ENCODE peak calls at places on chromosomes 1 and 21, in nine cellular contexts. N, C, J, G, O, Q, R, K and Z are unnamed samples.
A peak's percentile ranks its signal among the peaks of the same experiment; 100 is the strongest.

GRCh38 chr1:44811714-44812151 is 3.4 kb downstream of the BTBD19 start:
- DNase-seq in N (no peak), C (peak; percentile 20), J (peak; percentile 92), G (peak; percentile 30), O (peak; percentile 97), Q (peak; percentile 89), R (no peak), K (no peak), Z (no peak)

GRCh38 chr1:32759997-32760623 is 57.0 kb downstream of the YARS1 start:
- DNase-seq in N (no peak), C (peak; percentile 99), J (no peak), G (no peak), O (peak; percentile 62), Q (peak; percentile 95), R (no peak), K (no peak), Z (no peak)

GRCh38 chr1:154975409-154976205 is 1.1 kb downstream of the CKS1B start:
- DNase-seq in N (peak; percentile 58), C (no peak), J (peak; percentile 55), G (peak; percentile 63), O (peak; percentile 72), Q (peak; percentile 94), R (no peak), K (no peak), Z (peak; percentile 53)

GRCh38 chr21:31182231-31183129 is 144.2 kb upstream of the KRTAP19-8 start:
- DNase-seq in N (no peak), C (no peak), J (no peak), G (no peak), O (no peak), Q (no peak), R (peak; percentile 42), K (no peak), Z (no peak)

GRCh38 chr1:44808938-44809917 is 905 bp downstream of the BTBD19 start:
- DNase-seq in N (no peak), C (no peak), J (peak; percentile 85), G (peak; percentile 72), O (peak; percentile 94), Q (peak; percentile 91), R (peak; percentile 77), K (peak; percentile 50), Z (peak; percentile 62)

GRCh38 chr1:9374748-9375345 is 82.2 kb downstream of the SPSB1 start:
- DNase-seq in N (no peak), C (no peak), J (peak; percentile 20), G (no peak), O (no peak), Q (no peak), R (no peak), K (no peak), Z (no peak)

GRCh38 chr1:175895966-175896365 is 152.6 kb upstream of the TNR start:
- DNase-seq in N (no peak), C (no peak), J (no peak), G (no peak), O (no peak), Q (no peak), R (no peak), K (no peak), Z (no peak)

GRCh38 chr1:200275415-200275814 is 134.4 kb downstream of the ZNF281 start:
- DNase-seq in N (no peak), C (no peak), J (no peak), G (no peak), O (no peak), Q (no peak), R (no peak), K (no peak), Z (no peak)

GRCh38 chr1:208318150-208318734 is 74.1 kb upstream of the PLXNA2 start:
- DNase-seq in N (no peak), C (no peak), J (peak; percentile 7), G (no peak), O (no peak), Q (no peak), R (no peak), K (no peak), Z (no peak)

GRCh38 chr1:53601867-53602266 is 137.1 kb downstream of the GLIS1 start:
- DNase-seq in N (no peak), C (no peak), J (no peak), G (no peak), O (peak; percentile 30), Q (no peak), R (no peak), K (no peak), Z (no peak)

GRCh38 chr1:203354246-203354645 is 3.3 kb upstream of the FMOD start:
- DNase-seq in N (no peak), C (no peak), J (peak; percentile 71), G (no peak), O (no peak), Q (no peak), R (no peak), K (no peak), Z (no peak)

GRCh38 chr1:200367841-200368534 is 41.8 kb downstream of the ZNF281 start:
- DNase-seq in N (no peak), C (no peak), J (peak; percentile 88), G (no peak), O (peak; percentile 86), Q (no peak), R (no peak), K (no peak), Z (no peak)

GRCh38 chr1:57517587-57518397 is 93.9 kb upstream of the DAB1 start:
- DNase-seq in N (no peak), C (no peak), J (no peak), G (no peak), O (no peak), Q (no peak), R (no peak), K (peak; percentile 27), Z (no peak)

GRCh38 chr1:57520743-57521142 is 96.9 kb upstream of the DAB1 start:
- DNase-seq in N (no peak), C (no peak), J (no peak), G (no peak), O (no peak), Q (no peak), R (no peak), K (no peak), Z (no peak)
- TF ChIP-seq CTCF in N (no peak), C (no peak), J (no peak), G (no peak), O (no peak), Q (no peak), R (no peak), K (no peak), Z (no peak)

DNA sequence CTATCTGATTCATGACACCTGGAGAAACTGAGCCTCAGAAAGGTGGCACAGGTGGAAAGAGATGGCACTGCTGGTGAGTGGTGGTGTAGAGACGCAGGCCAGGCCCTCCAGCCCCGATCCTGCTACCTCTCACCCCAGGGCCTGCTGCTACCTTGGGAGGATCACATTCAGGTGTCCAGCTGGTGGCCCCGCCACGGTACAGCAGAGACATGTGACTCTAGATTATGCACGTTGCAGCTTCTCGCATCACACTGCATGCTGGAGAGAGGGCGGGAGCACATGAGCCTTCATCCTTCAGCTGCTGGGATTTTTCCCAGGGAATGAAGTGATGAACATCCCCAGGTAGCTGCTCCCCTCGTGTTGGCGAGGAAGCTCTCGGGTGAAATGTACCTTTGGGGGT is 32.9 kb downstream of the KAZN start:
- DNase-seq in N (no peak), C (no peak), J (no peak), G (no peak), O (no peak), Q (peak; percentile 73), R (no peak), K (no peak), Z (no peak)
- TF ChIP-seq CTCF in N (no peak), C (no peak), J (no peak), G (no peak), O (no peak), Q (no peak), R (no peak), K (no peak), Z (no peak)

DNA sequence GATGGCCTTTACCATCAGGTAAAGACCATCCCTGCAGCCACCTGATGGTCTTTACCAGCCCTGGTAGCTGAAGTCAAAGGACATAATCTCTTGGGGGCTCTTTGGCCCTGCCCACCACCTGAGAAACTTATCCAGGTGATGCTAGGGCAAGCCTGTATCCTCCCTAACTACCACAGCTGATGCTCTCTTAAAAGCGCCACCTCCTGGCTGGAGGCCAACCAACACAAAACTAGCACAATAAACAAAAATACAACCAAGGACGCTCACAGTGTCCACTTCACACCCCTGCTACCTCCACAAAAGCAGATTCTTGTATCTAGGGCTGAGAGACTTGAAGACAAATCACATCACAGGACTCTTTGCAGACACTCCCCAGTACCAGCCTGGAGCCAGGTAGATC is 357.1 kb upstream of the POU3F1 start:
- DNase-seq in N (no peak), C (peak; percentile 2), J (no peak), G (no peak), O (no peak), Q (no peak), R (no peak), K (no peak), Z (no peak)
- TF ChIP-seq CTCF in N (no peak), C (no peak), J (no peak), G (no peak), O (no peak), Q (no peak), R (no peak), K (no peak), Z (no peak)

GRCh38 chr1:174008979-174009378 is 13.2 kb downstream of the RC3H1 start:
- DNase-seq in N (no peak), C (no peak), J (no peak), G (no peak), O (no peak), Q (no peak), R (no peak), K (no peak), Z (no peak)

GRCh38 chr1:174003867-174004266 is 18.3 kb downstream of the RC3H1 start:
- DNase-seq in N (no peak), C (no peak), J (no peak), G (no peak), O (no peak), Q (no peak), R (no peak), K (no peak), Z (no peak)

GRCh38 chr1:174005032-174005431 is 17.1 kb downstream of the RC3H1 start:
- DNase-seq in N (peak; percentile 22), C (no peak), J (peak; percentile 76), G (no peak), O (peak; percentile 84), Q (no peak), R (no peak), K (peak; percentile 94), Z (no peak)

GRCh38 chr1:174007846-174008245 is 14.3 kb downstream of the RC3H1 start:
- DNase-seq in N (no peak), C (no peak), J (no peak), G (no peak), O (peak; percentile 72), Q (no peak), R (no peak), K (no peak), Z (no peak)

DNA sequence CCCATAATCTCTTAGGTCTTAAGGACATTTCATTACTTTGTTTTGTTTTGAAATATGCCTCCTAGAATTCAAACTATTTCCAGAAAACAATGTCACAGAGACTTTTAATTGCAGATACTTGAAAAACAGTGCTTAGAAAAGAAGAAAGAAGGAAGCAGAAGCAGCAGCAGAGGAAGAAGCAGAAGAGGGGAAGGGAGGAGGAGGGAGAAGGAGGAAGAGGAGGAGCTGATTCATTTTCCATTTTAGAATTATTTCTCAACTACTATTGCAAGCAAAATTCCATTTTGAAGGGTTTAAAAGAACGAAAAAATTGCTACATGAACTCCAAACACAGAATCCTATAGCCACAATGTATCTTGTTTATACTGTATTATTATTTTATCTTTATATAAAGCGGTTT is 13.9 kb downstream of the RC3H1 start:
- DNase-seq in N (no peak), C (no peak), J (no peak), G (no peak), O (peak; percentile 9), Q (no peak), R (no peak), K (no peak), Z (no peak)
- TF ChIP-seq CTCF in N (no peak), C (no peak), J (no peak), G (no peak), O (no peak), Q (no peak), R (no peak), K (no peak), Z (no peak)